ENCODE peak calls at places on chromosome 1, in nine cellular contexts. I is RWPE1, B is heart right ventricle, V is upper lobe of right lung, R is IMR-90, W is B cell, C is adrenal gland, Y is MCF 10A, K is fibroblast of pulmonary artery. D is an unnamed sample.

GRCh38 chr1:24190970-24191570 is 4.0 kb upstream of the IFNLR1 start:
- DNase-seq in B (no peak), W (peak; percentile 74), K (no peak), C (no peak), R (no peak), I (no peak), Y (no peak), V (no peak), D (no peak)

GRCh38 chr1:2196901-2197638 is 2.5 kb upstream of the FAAP20 start:
- DNase-seq in Y (no peak), W (no peak), I (no peak), C (no peak), K (no peak), B (no peak), R (no peak), V (no peak), D (no peak)

GRCh38 chr1:32546611-32547010 is 7.4 kb downstream of the ZBTB8A start:
- DNase-seq in R (no peak), B (no peak), Y (no peak), K (no peak), I (no peak), C (no peak), W (no peak), V (no peak), D (no peak)

GRCh38 chr1:184056921-184057496 is 5.5 kb downstream of the TSEN15 start:
- DNase-seq in W (no peak), Y (peak; percentile 28), C (no peak), B (no peak), I (peak; percentile 4), V (no peak), K (peak; percentile 78), R (peak; percentile 90), D (no peak)

GRCh38 chr1:57088689-57089088 is 122.9 kb upstream of the C8B start:
- DNase-seq in I (no peak), C (no peak), B (no peak), K (no peak), W (no peak), Y (no peak), R (no peak), V (no peak), D (no peak)

GRCh38 chr1:112687785-112688496 is 13.5 kb downstream of the MOV10 start:
- DNase-seq in I (no peak), K (no peak), V (no peak), W (no peak), C (no peak), Y (no peak), R (no peak), B (no peak), D (no peak)

GRCh38 chr1:17789926-17790325 is 34.8 kb downstream of the ACTL8 start:
- DNase-seq in B (no peak), R (no peak), Y (no peak), I (no peak), V (no peak), C (no peak), W (no peak), K (no peak), D (no peak)

GRCh38 chr1:223143760-223144248 is 756 bp upstream of the TLR5 start:
- DNase-seq in I (no peak), B (peak; percentile 21), R (no peak), Y (no peak), K (no peak), V (peak; percentile 88), C (no peak), W (peak; percentile 33), D (no peak)

GRCh38 chr1:212192261-212192998 is 92.8 kb upstream of the PPP2R5A start:
- DNase-seq in K (no peak), W (no peak), B (no peak), I (no peak), V (no peak), R (no peak), C (no peak), Y (no peak), D (no peak)

GRCh38 chr1:151934048-151934493 is 24.8 kb upstream of the THEM4 start:
- DNase-seq in K (peak; percentile 74), C (no peak), I (peak; percentile 57), B (no peak), V (no peak), Y (peak; percentile 82), W (peak; percentile 54), R (peak; percentile 60), D (no peak)

GRCh38 chr1:16241116-16241763 is 4.3 kb upstream of the CPLANE2 start:
- DNase-seq in K (no peak), C (no peak), W (no peak), Y (no peak), R (no peak), B (no peak), V (no peak), I (no peak), D (no peak)

GRCh38 chr1:116408193-116408592 is 35.1 kb downstream of the ATP1A1 start:
- DNase-seq in V (no peak), Y (peak; percentile 18), K (no peak), I (no peak), C (no peak), W (no peak), R (no peak), B (no peak), D (no peak)

GRCh38 chr1:20099533-20099932 is 19.8 kb downstream of the PLA2G2D start:
- DNase-seq in W (no peak), V (no peak), K (no peak), B (no peak), C (no peak), I (no peak), Y (no peak), R (no peak), D (no peak)

GRCh38 chr1:55848906-55849305 is 633.7 kb upstream of the USP24 start:
- DNase-seq in V (no peak), Y (peak; percentile 53), I (no peak), C (no peak), B (no peak), K (peak; percentile 56), R (peak; percentile 73), W (no peak), D (no peak)
- TF ChIP-seq CTCF in V (no peak), Y (peak; percentile 35), I (no peak), C (no peak), B (no peak), K (peak; percentile 40), R (peak; percentile 56), W (no peak), D (peak; percentile 30)

GRCh38 chr1:167274061-167274460 is 53.4 kb downstream of the POU2F1 start:
- DNase-seq in I (no peak), R (no peak), K (no peak), V (no peak), W (no peak), Y (no peak), B (no peak), C (no peak), D (no peak)
- TF ChIP-seq CTCF in I (no peak), R (no peak), K (no peak), V (no peak), W (no peak), Y (no peak), B (no peak), C (no peak), D (no peak)

DNA sequence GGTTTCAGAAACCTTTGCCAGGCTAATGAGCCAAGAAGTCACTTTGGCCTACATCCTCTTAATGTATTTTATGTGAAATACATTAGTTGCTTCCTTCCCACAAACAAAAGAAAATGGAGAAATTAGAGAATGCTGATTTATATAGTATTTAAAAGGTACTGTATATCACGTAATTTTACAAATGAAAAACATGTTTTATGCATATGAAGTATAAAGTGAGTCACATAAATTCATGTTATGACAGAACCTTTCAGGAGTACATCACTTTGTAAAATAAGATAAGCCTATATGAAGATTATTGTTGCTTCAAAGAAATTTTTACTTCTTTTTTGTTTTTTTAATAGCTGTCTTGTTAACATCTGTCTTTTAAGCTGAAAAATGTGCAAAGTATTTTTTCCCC is 4.6 kb downstream of the DR1 start:
- DNase-seq in C (no peak), V (no peak), R (no peak), W (no peak), B (no peak), I (no peak), K (no peak), Y (no peak), D (no peak)
- TF ChIP-seq CTCF in C (no peak), V (no peak), R (no peak), W (no peak), B (no peak), I (no peak), K (no peak), Y (no peak), D (no peak)

GRCh38 chr1:3876716-3877115 is 19.4 kb downstream of the DFFB start:
- DNase-seq in W (no peak), I (no peak), B (no peak), C (no peak), V (no peak), R (no peak), K (no peak), Y (no peak), D (no peak)
- TF ChIP-seq CTCF in W (no peak), I (no peak), B (no peak), C (no peak), V (no peak), R (no peak), K (no peak), Y (no peak), D (no peak)

GRCh38 chr1:68221971-68222355 is 10.4 kb downstream of the WLS start:
- DNase-seq in K (peak; percentile 73), B (no peak), W (no peak), I (peak; percentile 11), Y (peak; percentile 22), R (peak; percentile 70), C (no peak), V (no peak), D (no peak)
- TF ChIP-seq CTCF in K (no peak), B (no peak), W (no peak), I (no peak), Y (no peak), R (no peak), C (no peak), V (no peak), D (no peak)

D was measured in AG09319.